ENCODE peak calls at places on chromosomes 5 and 9, in eight cellular contexts. One of them, this sample, is unnamed.

GRCh38 chr9:19583890-19584289 is 175.1 kb downstream of the ACER2 start:
- DNase-seq in right lobe of liver: no peak
- DNase-seq in NB4: peak
- DNase-seq in uterus: no peak
- DNase-seq in body of pancreas: no peak
- DNase-seq in lower leg skin: no peak
- DNase-seq in ovary: no peak
- DNase-seq in heart left ventricle: no peak
- DNase-seq in this sample: no peak

GRCh38 chr5:68378204-68378830 is 162.8 kb downstream of the PIK3R1 start:
- DNase-seq in NB4: peak
- DNase-seq in uterus: no peak
- DNase-seq in body of pancreas: no peak
- DNase-seq in right lobe of liver: no peak
- DNase-seq in ovary: no peak
- DNase-seq in lower leg skin: no peak
- DNase-seq in heart left ventricle: no peak
- DNase-seq in this sample: no peak

GRCh38 chr9:341634-342421 is 127.2 kb downstream of the DOCK8 start:
- DNase-seq in right lobe of liver: no peak
- DNase-seq in body of pancreas: no peak
- DNase-seq in uterus: no peak
- DNase-seq in heart left ventricle: no peak
- DNase-seq in ovary: no peak
- DNase-seq in NB4: no peak
- DNase-seq in lower leg skin: no peak
- DNase-seq in this sample: no peak

GRCh38 chr5:133285583-133286021 is 233.8 kb downstream of the HSPA4 start:
- DNase-seq in uterus: no peak
- DNase-seq in right lobe of liver: peak
- DNase-seq in lower leg skin: no peak
- DNase-seq in NB4: no peak
- DNase-seq in heart left ventricle: peak
- DNase-seq in ovary: no peak
- DNase-seq in body of pancreas: peak
- DNase-seq in this sample: peak

GRCh38 chr9:132519033-132519432 is 63.4 kb upstream of the BARHL1 start:
- DNase-seq in lower leg skin: no peak
- DNase-seq in right lobe of liver: no peak
- DNase-seq in uterus: no peak
- DNase-seq in NB4: no peak
- DNase-seq in heart left ventricle: no peak
- DNase-seq in body of pancreas: no peak
- DNase-seq in ovary: no peak
- DNase-seq in this sample: no peak

GRCh38 chr9:76445976-76446375 is 13.0 kb upstream of the GCNT1 start:
- DNase-seq in NB4: no peak
- DNase-seq in heart left ventricle: no peak
- DNase-seq in right lobe of liver: no peak
- DNase-seq in uterus: no peak
- DNase-seq in body of pancreas: no peak
- DNase-seq in ovary: no peak
- DNase-seq in lower leg skin: no peak
- DNase-seq in this sample: no peak

GRCh38 chr5:102863764-102864560 is 108.9 kb downstream of the PAM start:
- DNase-seq in NB4: no peak
- DNase-seq in heart left ventricle: no peak
- DNase-seq in uterus: no peak
- DNase-seq in body of pancreas: no peak
- DNase-seq in lower leg skin: no peak
- DNase-seq in right lobe of liver: no peak
- DNase-seq in ovary: no peak
- DNase-seq in this sample: no peak

GRCh38 chr5:90557871-90558270 is 726 bp upstream of the ADGRV1 start:
- DNase-seq in lower leg skin: no peak
- DNase-seq in heart left ventricle: no peak
- DNase-seq in right lobe of liver: no peak
- DNase-seq in ovary: no peak
- DNase-seq in NB4: no peak
- DNase-seq in uterus: no peak
- DNase-seq in body of pancreas: no peak
- DNase-seq in this sample: no peak

GRCh38 chr5:6505779-6506557 is 57.3 kb downstream of the UBE2QL1 start:
- DNase-seq in lower leg skin: peak
- DNase-seq in NB4: no peak
- DNase-seq in heart left ventricle: no peak
- DNase-seq in ovary: no peak
- DNase-seq in uterus: no peak
- DNase-seq in body of pancreas: no peak
- DNase-seq in right lobe of liver: peak
- DNase-seq in this sample: no peak

GRCh38 chr9:61673664-61674381 is 484.0 kb downstream of the SPATA31A7 start:
- DNase-seq in heart left ventricle: no peak
- DNase-seq in right lobe of liver: no peak
- DNase-seq in body of pancreas: no peak
- DNase-seq in lower leg skin: peak
- DNase-seq in uterus: no peak
- DNase-seq in ovary: no peak
- DNase-seq in NB4: no peak
- DNase-seq in this sample: no peak

GRCh38 chr9:93094294-93095204 is 1.5 kb upstream of the CARD19 start:
- DNase-seq in uterus: peak
- DNase-seq in lower leg skin: peak
- DNase-seq in NB4: peak
- DNase-seq in body of pancreas: peak
- DNase-seq in heart left ventricle: peak
- DNase-seq in right lobe of liver: peak
- DNase-seq in ovary: peak
- DNase-seq in this sample: peak

GRCh38 chr9:93093081-93093448 is 3.0 kb upstream of the CARD19 start:
- DNase-seq in right lobe of liver: peak
- DNase-seq in heart left ventricle: peak
- DNase-seq in NB4: no peak
- DNase-seq in uterus: peak
- DNase-seq in body of pancreas: no peak
- DNase-seq in ovary: no peak
- DNase-seq in lower leg skin: no peak
- DNase-seq in this sample: peak

GRCh38 chr9:93095205-93096130 is 549 bp upstream of the CARD19 start:
- DNase-seq in NB4: peak
- DNase-seq in right lobe of liver: peak
- DNase-seq in body of pancreas: peak
- DNase-seq in heart left ventricle: peak
- DNase-seq in lower leg skin: peak
- DNase-seq in ovary: peak
- DNase-seq in uterus: peak
- DNase-seq in this sample: peak

GRCh38 chr9:93092171-93092991 is 3.6 kb upstream of the CARD19 start:
- DNase-seq in body of pancreas: no peak
- DNase-seq in right lobe of liver: peak
- DNase-seq in ovary: peak
- DNase-seq in heart left ventricle: peak
- DNase-seq in NB4: no peak
- DNase-seq in uterus: peak
- DNase-seq in lower leg skin: peak
- DNase-seq in this sample: no peak

DNA sequence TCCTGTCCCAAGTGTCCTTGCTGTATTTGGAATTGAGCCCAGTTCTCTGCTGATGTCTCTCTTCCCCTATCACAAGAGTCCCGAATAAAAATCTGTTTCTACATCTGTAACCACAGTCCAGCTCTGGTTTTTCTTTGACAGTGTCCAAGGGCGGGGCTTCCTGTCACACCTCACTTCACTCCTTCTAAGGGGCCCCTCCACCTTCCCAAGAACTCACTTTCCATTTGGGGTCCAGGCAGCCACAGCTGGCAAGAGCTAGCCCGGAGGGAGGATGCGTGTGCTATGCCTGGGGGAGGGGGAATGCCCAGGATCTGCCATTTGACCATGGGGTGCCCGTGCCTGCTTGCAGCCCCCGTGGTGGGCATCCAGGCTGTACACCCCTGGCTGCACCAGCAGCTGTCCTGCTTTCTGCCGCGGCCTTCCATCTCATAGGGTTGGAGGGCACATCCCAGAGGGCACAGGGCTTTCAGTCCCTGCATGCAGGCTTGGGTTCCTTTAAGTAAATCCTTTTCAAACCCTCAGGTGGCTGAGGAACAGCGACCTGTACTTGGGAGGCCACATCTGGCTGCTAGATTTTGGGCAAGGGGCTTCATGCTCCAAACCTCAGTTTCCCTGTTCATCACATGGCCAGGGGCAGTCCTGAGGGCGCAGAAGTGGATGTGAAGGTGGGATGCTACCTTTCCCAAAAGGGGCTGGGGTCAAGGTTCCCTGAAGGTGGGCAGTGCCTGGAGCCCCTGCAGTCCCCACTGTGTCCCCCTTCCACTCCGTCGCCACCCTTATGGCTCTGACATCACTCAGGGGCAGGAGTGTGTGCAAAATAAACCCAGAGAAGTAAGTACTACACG is 2.3 kb upstream of the CARD19 start:
- DNase-seq in body of pancreas: no peak
- DNase-seq in right lobe of liver: peak
- DNase-seq in lower leg skin: peak
- DNase-seq in heart left ventricle: peak
- DNase-seq in NB4: no peak
- DNase-seq in ovary: peak
- DNase-seq in uterus: no peak
- DNase-seq in this sample: peak
- TF ChIP-seq POLR2A in body of pancreas: no peak
- TF ChIP-seq POLR2A in right lobe of liver: no peak
- TF ChIP-seq POLR2A in lower leg skin: no peak
- TF ChIP-seq POLR2A in heart left ventricle: no peak
- TF ChIP-seq POLR2A in NB4: no peak
- TF ChIP-seq POLR2A in ovary: no peak
- TF ChIP-seq POLR2A in uterus: no peak
- TF ChIP-seq POLR2A in this sample: no peak

DNA sequence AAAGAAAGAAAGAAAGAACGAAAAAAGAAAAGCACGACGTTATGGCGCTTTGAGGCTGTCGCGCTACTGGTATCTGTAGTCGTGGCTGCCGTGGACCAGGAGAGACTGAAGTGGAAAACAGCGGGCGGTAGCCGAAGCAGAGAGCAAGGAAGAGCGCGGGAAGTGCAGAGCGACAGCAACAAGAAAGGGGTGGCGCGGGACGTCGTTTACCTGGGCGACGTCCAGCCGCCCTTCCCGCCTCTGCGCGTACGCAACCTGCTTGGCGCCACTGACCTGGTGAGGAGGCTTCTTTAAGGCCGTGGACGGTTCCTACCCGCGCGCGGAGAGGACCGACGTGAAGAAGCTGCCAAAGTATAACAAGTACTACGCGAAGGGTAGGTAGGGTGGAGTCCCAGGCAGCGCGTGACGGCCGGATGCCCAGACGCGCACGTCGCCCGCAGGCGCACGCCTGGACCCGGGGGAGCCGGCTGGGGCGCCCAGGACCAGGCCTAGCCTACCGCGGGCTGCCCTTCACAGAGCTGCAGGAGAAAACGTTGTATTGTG is 15.4 kb downstream of the CCL28 start:
- DNase-seq in body of pancreas: peak
- DNase-seq in uterus: peak
- DNase-seq in ovary: peak
- DNase-seq in NB4: no peak
- DNase-seq in lower leg skin: peak
- DNase-seq in right lobe of liver: peak
- DNase-seq in heart left ventricle: peak
- DNase-seq in this sample: peak
- TF ChIP-seq POLR2A in body of pancreas: no peak
- TF ChIP-seq POLR2A in uterus: no peak
- TF ChIP-seq POLR2A in ovary: no peak
- TF ChIP-seq POLR2A in NB4: no peak
- TF ChIP-seq POLR2A in lower leg skin: no peak
- TF ChIP-seq POLR2A in right lobe of liver: no peak
- TF ChIP-seq POLR2A in heart left ventricle: no peak
- TF ChIP-seq POLR2A in this sample: no peak

GRCh38 chr5:112707187-112708179 is 30.2 kb upstream of the APC start:
- DNase-seq in lower leg skin: peak
- DNase-seq in ovary: peak
- DNase-seq in heart left ventricle: peak
- DNase-seq in body of pancreas: peak
- DNase-seq in NB4: peak
- DNase-seq in right lobe of liver: peak
- DNase-seq in uterus: peak
- DNase-seq in this sample: peak
- TF ChIP-seq POLR2A in lower leg skin: no peak
- TF ChIP-seq POLR2A in ovary: peak
- TF ChIP-seq POLR2A in heart left ventricle: no peak
- TF ChIP-seq POLR2A in body of pancreas: peak
- TF ChIP-seq POLR2A in NB4: peak
- TF ChIP-seq POLR2A in right lobe of liver: peak
- TF ChIP-seq POLR2A in uterus: peak
- TF ChIP-seq POLR2A in this sample: peak

GRCh38 chr9:127792417-127793031 is 6.7 kb downstream of the CDK9 start:
- DNase-seq in right lobe of liver: no peak
- DNase-seq in body of pancreas: no peak
- DNase-seq in uterus: no peak
- DNase-seq in NB4: no peak
- DNase-seq in lower leg skin: no peak
- DNase-seq in ovary: peak
- DNase-seq in heart left ventricle: no peak
- DNase-seq in this sample: no peak

GRCh38 chr9:127790094-127790855 is 4.4 kb downstream of the CDK9 start:
- DNase-seq in ovary: no peak
- DNase-seq in lower leg skin: no peak
- DNase-seq in right lobe of liver: peak
- DNase-seq in NB4: no peak
- DNase-seq in body of pancreas: no peak
- DNase-seq in heart left ventricle: no peak
- DNase-seq in uterus: no peak
- DNase-seq in this sample: no peak

GRCh38 chr9:127794001-127794791 is 8.4 kb downstream of the CDK9 start:
- DNase-seq in ovary: peak
- DNase-seq in lower leg skin: no peak
- DNase-seq in body of pancreas: peak
- DNase-seq in heart left ventricle: no peak
- DNase-seq in right lobe of liver: peak
- DNase-seq in uterus: no peak
- DNase-seq in NB4: no peak
- DNase-seq in this sample: no peak

GRCh38 chr9:127791085-127791484 is 5.3 kb downstream of the CDK9 start:
- DNase-seq in right lobe of liver: no peak
- DNase-seq in body of pancreas: no peak
- DNase-seq in ovary: no peak
- DNase-seq in uterus: no peak
- DNase-seq in heart left ventricle: no peak
- DNase-seq in NB4: no peak
- DNase-seq in lower leg skin: no peak
- DNase-seq in this sample: no peak

DNA sequence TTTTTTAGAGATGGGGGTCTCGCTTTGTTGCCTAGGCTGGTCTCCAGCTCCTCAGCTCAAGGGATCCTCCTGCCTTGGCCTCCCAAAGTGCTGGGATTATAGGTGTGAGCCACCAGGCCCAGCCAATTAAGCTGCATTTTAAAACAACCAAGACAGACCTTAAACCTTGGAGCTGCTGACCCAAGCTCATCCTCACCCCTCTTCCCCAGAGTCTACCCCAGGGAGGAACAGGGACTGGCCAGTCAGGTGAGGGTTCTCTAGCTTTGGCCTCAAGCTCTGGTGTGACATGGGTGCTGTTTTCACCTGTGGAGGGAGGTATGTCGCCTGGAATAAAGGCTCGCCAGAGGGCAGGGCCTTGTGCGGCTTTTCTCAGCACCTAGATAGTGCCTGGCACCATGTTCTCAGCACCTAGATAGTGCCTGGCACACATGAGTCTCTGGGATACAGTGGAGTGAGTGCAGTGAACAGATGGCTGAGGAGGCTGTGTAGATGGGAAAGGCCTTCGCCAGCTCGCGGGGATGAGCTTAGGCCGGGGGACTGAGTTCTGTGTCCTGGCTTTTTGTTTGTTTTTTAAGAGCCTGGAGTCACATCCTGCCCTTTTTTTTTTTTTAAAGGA is 7.4 kb downstream of the CDK9 start:
- DNase-seq in heart left ventricle: no peak
- DNase-seq in uterus: no peak
- DNase-seq in NB4: no peak
- DNase-seq in right lobe of liver: no peak
- DNase-seq in body of pancreas: peak
- DNase-seq in lower leg skin: no peak
- DNase-seq in ovary: peak
- DNase-seq in this sample: no peak
- TF ChIP-seq POLR2A in heart left ventricle: no peak
- TF ChIP-seq POLR2A in uterus: no peak
- TF ChIP-seq POLR2A in NB4: no peak
- TF ChIP-seq POLR2A in right lobe of liver: no peak
- TF ChIP-seq POLR2A in body of pancreas: no peak
- TF ChIP-seq POLR2A in lower leg skin: no peak
- TF ChIP-seq POLR2A in ovary: no peak
- TF ChIP-seq POLR2A in this sample: no peak